ENCODE peak calls at places on chromosomes 12 and 14, in five cellular contexts. Q is SK-N-SH, G is HepG2, C is T47D, T is K562. J is an unnamed sample.

GRCh38 chr12:128976120-128976519 is 122.8 kb downstream of the GLT1D1 start:
- DNase-seq in Q (no peak), G (no peak), T (peak), C (peak), J (no peak)

GRCh38 chr14:100424504-100425453 is 101.6 kb downstream of the SLC25A47 start:
- DNase-seq in T (no peak), Q (no peak), C (peak), G (no peak), J (no peak)

GRCh38 chr12:131331148-131331750 is 377.5 kb downstream of the ADGRD1 start:
- DNase-seq in C (no peak), T (no peak), G (no peak), Q (no peak), J (no peak)

GRCh38 chr12:95942532-95943230 is at the start of gene CCDC38:
- DNase-seq in G (peak), C (peak), Q (peak), T (no peak), J (peak)

GRCh38 chr12:58313091-58313855 is 371.9 kb downstream of the ATP23 start:
- DNase-seq in T (no peak), C (no peak), Q (no peak), G (no peak), J (no peak)

GRCh38 chr14:29536886-29537511 is 390.6 kb downstream of the PRKD1 start:
- DNase-seq in G (peak), Q (peak), T (peak), C (peak), J (no peak)

GRCh38 chr12:4379410-4379809 is at the start of gene FGF23:
- DNase-seq in Q (no peak), G (peak), T (no peak), C (peak), J (no peak)

GRCh38 chr12:119176267-119177055 is 2.3 kb upstream of the HSPB8 start:
- DNase-seq in T (no peak), C (peak), Q (no peak), G (peak), J (peak)

DNA sequence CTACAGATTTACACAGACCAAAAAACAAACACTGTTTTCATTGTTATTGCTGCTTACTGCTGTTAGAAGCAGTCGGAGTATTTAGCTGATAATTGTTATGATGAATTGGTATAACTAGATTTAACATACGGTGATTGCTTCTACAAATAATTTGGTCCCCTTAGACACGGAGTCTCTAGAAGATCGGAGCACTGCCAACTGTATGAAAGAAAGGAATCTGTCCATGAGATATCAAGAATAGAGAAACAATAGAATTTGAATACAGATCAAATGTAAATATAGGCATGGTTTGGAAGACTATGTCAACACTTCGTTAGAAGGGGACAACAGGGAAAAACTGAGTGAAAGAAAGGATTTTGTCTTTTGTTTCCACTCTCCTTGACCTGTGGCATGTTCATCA is 110.9 kb downstream of the PPP2R5E start:
- DNase-seq in T (no peak), G (no peak), Q (no peak), C (no peak), J (no peak)
- TF ChIP-seq JUND in T (no peak), G (no peak), Q (no peak), C (no peak), J (no peak)

DNA sequence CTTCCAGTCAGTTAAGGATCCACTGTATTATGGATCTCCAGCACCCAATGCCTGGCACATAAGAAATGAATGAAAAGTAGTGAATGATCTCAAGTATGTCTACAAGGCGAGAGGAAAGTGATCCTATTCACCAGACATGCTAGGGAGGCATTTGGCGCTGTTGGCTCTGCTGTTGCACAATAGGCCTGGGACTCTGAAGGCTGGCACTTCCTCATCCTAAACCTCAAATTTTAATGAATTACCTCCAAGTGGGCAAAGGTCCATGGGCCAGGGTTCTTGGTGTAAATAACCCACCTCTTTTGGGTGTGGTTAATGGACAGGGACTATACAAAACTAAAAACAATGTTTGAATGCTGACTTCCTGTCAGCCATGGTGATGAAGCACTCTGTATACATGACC is 173.4 kb upstream of the PZP start:
- DNase-seq in C (no peak), T (no peak), Q (no peak), G (peak), J (no peak)
- TF ChIP-seq JUND in C (no peak), T (no peak), Q (no peak), G (no peak), J (no peak)

GRCh38 chr14:68234101-68234905 is 414.7 kb downstream of the RAD51B start:
- DNase-seq in Q (no peak), T (no peak), G (no peak), C (peak), J (no peak)

GRCh38 chr14:68232643-68233055 is 413.1 kb downstream of the RAD51B start:
- DNase-seq in C (no peak), Q (no peak), T (peak), G (peak), J (peak)

GRCh38 chr14:68230941-68231717 is 411.6 kb downstream of the RAD51B start:
- DNase-seq in C (peak), T (no peak), Q (no peak), G (no peak), J (no peak)

GRCh38 chr14:68233385-68233784 is 413.8 kb downstream of the RAD51B start:
- DNase-seq in T (no peak), Q (no peak), C (no peak), G (no peak), J (no peak)

GRCh38 chr14:68231832-68232642 is 412.5 kb downstream of the RAD51B start:
- DNase-seq in G (no peak), Q (no peak), T (no peak), C (no peak), J (no peak)
- TF ChIP-seq JUND in G (no peak), Q (peak), T (no peak), C (no peak), J (no peak)

GRCh38 chr12:132414634-132415340 is 75.2 kb upstream of the FBRSL1 start:
- DNase-seq in C (peak), T (peak), Q (peak), G (peak), J (peak)

GRCh38 chr12:132416827-132417226 is 73.1 kb upstream of the FBRSL1 start:
- DNase-seq in T (no peak), G (no peak), Q (no peak), C (no peak), J (no peak)

GRCh38 chr12:132416121-132416673 is 73.8 kb upstream of the FBRSL1 start:
- DNase-seq in C (no peak), G (no peak), T (no peak), Q (no peak), J (no peak)

GRCh38 chr12:132413931-132414588 is 75.9 kb upstream of the FBRSL1 start:
- DNase-seq in C (no peak), T (no peak), G (no peak), Q (peak), J (no peak)

DNA sequence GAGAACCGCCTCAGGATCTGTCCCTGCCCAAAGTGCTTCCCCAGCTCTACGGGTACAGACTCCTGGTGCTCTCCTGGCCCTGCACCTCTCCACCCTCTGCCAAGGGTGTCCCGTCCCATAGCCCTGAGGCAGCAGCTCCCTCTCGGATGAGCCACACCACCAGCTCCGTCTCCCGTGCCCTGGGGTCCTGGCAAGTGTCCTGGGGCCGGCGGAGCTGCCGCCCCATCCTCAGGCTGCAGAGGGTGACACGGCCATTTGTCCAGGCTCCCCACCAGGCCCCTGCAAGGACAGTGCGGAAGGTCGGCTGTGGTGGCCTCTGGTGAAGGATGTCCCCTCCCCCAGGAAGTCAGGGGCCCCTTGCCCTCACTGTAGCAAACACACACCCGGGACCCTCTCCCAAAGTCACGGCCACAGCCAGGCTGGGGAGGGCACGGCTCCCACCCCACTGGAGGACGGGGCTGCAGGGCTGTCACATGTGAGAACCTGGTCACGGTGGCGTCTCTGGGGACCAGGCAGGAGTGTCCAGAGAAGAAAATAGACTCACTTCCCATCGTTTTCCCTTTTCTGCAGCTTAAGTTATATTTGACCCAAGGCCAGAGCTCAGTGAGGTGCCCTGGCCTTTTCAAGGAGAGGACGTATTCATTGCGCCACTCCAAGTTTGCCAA is 74.4 kb upstream of the FBRSL1 start:
- DNase-seq in C (no peak), G (no peak), Q (no peak), T (no peak), J (no peak)
- TF ChIP-seq JUND in C (no peak), G (no peak), Q (no peak), T (no peak), J (no peak)

GRCh38 chr12:18130855-18131254 is 40.9 kb upstream of the RERGL start:
- DNase-seq in T (no peak), C (no peak), Q (no peak), G (no peak), J (no peak)

GRCh38 chr12:18139254-18139653 is 49.3 kb upstream of the RERGL start:
- DNase-seq in Q (no peak), T (no peak), G (no peak), C (no peak), J (no peak)

GRCh38 chr12:18139989-18140596 is 50.1 kb upstream of the RERGL start:
- DNase-seq in T (peak), G (peak), C (peak), Q (no peak), J (no peak)

GRCh38 chr12:18135086-18135485 is 45.1 kb upstream of the RERGL start:
- DNase-seq in T (no peak), C (no peak), Q (no peak), G (no peak), J (no peak)

GRCh38 chr12:18135509-18135908 is 45.5 kb upstream of the RERGL start:
- DNase-seq in Q (no peak), T (no peak), C (no peak), G (no peak), J (no peak)
- TF ChIP-seq JUND in Q (peak), T (no peak), C (no peak), G (no peak), J (no peak)

GRCh38 chr12:121576851-121577391 is 3.9 kb downstream of the KDM2B start:
- DNase-seq in C (no peak), G (peak), Q (no peak), T (peak), J (no peak)
- TF ChIP-seq JUND in C (no peak), G (no peak), Q (peak), T (no peak), J (no peak)

DNA sequence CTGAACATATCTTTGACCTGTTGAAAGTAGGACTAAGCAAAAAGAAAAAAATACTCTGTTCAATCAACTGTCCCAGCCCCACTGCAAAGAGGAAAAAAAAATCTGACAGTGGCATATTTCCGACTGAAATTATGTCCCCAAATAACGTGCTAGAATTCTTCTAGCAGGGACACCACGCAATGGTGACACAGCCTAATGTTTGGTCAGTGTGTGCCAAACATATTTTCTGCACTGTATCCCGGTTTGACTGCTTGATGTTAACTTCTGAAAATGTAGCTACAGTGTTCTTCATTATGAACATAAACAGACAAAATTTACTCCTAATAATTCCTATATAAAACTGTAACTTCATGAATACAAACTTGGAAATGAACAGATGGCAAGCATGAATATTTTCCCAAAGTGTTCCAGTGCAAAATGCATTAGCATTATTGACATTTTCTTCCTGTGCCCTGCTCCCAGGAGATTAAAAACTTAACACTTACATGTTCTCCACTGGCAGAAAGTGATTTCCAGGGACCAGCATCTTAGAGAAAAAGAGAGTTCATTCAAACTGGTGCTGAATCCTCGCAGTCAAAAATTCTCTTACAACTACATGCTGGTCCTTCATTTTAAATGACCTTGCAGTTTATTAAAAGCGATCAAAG is 72.4 kb upstream of the SYT1 start:
- DNase-seq in Q (no peak), C (peak), T (no peak), G (no peak), J (no peak)
- TF ChIP-seq JUND in Q (no peak), C (no peak), T (no peak), G (no peak), J (no peak)